ENCODE peak calls at places on chromosomes 7 and 10, in four cellular contexts. One of them, this sample, is unnamed.

GRCh38 chr7:66771795-66772194 is 31.3 kb downstream of the RABGEF1 start:
- DNase-seq in fibroblast of lung: no peak
- DNase-seq in nephron progenitor cell: no peak
- DNase-seq in PC-9: no peak
- DNase-seq in this sample: no peak

GRCh38 chr10:4046722-4047354 is 261.8 kb upstream of the KLF6 start:
- DNase-seq in fibroblast of lung: no peak
- DNase-seq in nephron progenitor cell: no peak
- DNase-seq in PC-9: no peak
- DNase-seq in this sample: no peak

GRCh38 chr10:78931333-78932083 is 137.3 kb upstream of the ZMIZ1 start:
- DNase-seq in fibroblast of lung: peak
- DNase-seq in nephron progenitor cell: no peak
- DNase-seq in PC-9: peak
- DNase-seq in this sample: no peak

GRCh38 chr7:132436121-132436520 is 140.1 kb downstream of the PLXNA4 start:
- DNase-seq in fibroblast of lung: no peak
- DNase-seq in nephron progenitor cell: no peak
- DNase-seq in PC-9: no peak
- DNase-seq in this sample: no peak

GRCh38 chr10:19860107-19860506 is 43.9 kb downstream of the PLXDC2 start:
- DNase-seq in fibroblast of lung: no peak
- DNase-seq in nephron progenitor cell: no peak
- DNase-seq in PC-9: no peak
- DNase-seq in this sample: no peak

GRCh38 chr10:113899952-113900598 is 45.6 kb downstream of the NHLRC2 start:
- DNase-seq in fibroblast of lung: no peak
- DNase-seq in nephron progenitor cell: no peak
- DNase-seq in PC-9: no peak
- DNase-seq in this sample: no peak

GRCh38 chr10:122671355-122671754 is 28.3 kb downstream of the C10orf120 start:
- DNase-seq in fibroblast of lung: no peak
- DNase-seq in nephron progenitor cell: no peak
- DNase-seq in PC-9: no peak
- DNase-seq in this sample: no peak

GRCh38 chr7:2104107-2104710 is 128.5 kb downstream of the MAD1L1 start:
- DNase-seq in fibroblast of lung: peak
- DNase-seq in nephron progenitor cell: peak
- DNase-seq in PC-9: no peak
- DNase-seq in this sample: peak

GRCh38 chr10:26318672-26319071 is 102.1 kb downstream of the GAD2 start:
- DNase-seq in fibroblast of lung: no peak
- DNase-seq in nephron progenitor cell: no peak
- DNase-seq in PC-9: no peak
- DNase-seq in this sample: no peak

DNA sequence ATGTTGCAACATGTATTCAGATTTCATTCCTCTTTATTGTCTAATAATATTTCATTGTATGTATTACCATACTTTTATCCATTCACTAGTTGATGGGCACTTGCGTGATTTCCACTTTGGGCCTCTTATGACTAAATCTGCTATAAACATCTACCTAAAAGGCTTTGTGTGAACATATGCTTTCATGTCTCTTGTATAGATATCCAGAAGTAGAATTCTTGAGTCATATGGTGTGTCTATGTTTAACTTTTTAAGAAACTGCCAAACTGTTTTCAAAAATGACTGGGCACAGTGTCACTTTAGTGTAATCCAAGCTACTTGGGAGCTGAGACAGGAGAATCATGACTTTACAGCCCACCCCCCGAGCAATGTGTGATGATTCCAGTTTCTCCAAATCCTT is 619.0 kb upstream of the C7orf33 start:
- DNase-seq in fibroblast of lung: no peak
- DNase-seq in nephron progenitor cell: no peak
- DNase-seq in PC-9: no peak
- DNase-seq in this sample: no peak
- TF ChIP-seq CTCF in fibroblast of lung: no peak
- TF ChIP-seq CTCF in nephron progenitor cell: no peak
- TF ChIP-seq CTCF in PC-9: no peak
- TF ChIP-seq CTCF in this sample: no peak

GRCh38 chr10:112448903-112449302 is 1.9 kb downstream of the VTI1A start:
- DNase-seq in fibroblast of lung: no peak
- DNase-seq in nephron progenitor cell: no peak
- DNase-seq in PC-9: no peak
- DNase-seq in this sample: no peak

GRCh38 chr10:112446055-112446854 is 459 bp downstream of the ZDHHC6 start:
- DNase-seq in fibroblast of lung: peak
- DNase-seq in nephron progenitor cell: no peak
- DNase-seq in PC-9: no peak
- DNase-seq in this sample: no peak

GRCh38 chr10:112442063-112442462 is 4.7 kb downstream of the ZDHHC6 start:
- DNase-seq in fibroblast of lung: no peak
- DNase-seq in nephron progenitor cell: no peak
- DNase-seq in PC-9: no peak
- DNase-seq in this sample: no peak

GRCh38 chr10:112441520-112441919 is 5.2 kb downstream of the ZDHHC6 start:
- DNase-seq in fibroblast of lung: no peak
- DNase-seq in nephron progenitor cell: no peak
- DNase-seq in PC-9: no peak
- DNase-seq in this sample: no peak

DNA sequence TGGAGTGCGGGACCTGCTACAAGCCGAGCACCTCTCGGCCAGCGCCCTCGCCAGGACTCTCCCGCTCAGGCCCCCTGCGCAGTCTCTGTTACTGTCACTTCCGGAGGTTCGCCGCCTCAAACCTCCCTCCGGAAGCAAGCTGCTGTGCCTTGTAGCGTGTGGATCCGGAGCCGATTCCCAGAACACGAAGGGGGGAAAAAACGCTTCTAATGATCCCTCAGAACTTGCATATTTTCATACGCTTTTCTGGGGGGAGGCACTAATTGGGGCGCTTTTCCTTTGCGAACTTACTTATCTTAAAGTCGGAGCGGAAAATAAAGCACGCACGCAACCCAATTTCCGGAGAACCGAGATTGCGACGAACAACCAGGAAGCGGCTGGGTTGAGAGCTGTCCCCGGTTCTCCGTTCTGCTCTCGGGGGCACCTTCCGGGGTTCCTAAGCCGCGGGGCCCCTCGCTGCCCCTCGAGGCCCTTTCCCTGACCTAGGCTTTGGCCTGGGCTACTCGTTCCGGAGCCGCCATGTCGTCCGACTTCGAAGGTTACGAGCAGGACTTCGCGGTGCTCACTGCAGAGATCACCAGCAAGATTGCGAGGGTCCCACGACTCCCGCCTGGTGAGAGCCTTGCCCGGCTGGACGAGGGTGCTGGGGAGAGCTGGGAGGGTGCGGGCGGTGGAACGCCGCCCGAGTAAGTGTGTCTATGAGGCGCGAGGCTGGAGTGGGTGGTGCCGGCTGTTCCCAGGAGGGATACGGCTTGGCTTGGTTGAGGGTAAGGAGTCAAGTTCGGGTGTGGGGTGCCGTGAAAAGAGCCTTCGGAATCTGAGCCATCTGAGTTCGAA is at the start of the genes VTI1A and ZDHHC6:
- DNase-seq in fibroblast of lung: peak
- DNase-seq in nephron progenitor cell: peak
- DNase-seq in PC-9: peak
- DNase-seq in this sample: peak
- TF ChIP-seq CTCF in fibroblast of lung: peak
- TF ChIP-seq CTCF in nephron progenitor cell: no peak
- TF ChIP-seq CTCF in PC-9: no peak
- TF ChIP-seq CTCF in this sample: no peak

DNA sequence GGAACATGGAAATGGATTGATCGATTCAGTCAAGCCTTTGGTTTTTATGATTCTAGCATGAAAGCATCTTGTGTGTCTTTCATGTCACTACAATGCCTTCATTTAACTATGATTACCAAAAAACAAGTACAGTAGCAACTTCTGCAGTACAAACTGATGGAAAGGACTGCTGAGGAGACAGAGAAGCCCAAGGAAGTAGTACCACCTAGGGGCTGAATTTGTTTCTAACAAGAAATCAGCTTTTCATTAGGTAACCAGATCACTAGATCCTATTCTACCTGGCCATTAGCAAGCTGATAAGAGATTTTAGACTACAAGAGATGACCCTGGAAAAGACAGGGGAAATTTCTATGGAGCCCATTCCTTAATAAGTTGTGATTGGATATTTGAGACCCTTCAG is 3.2 kb upstream of the IFIT1 start:
- DNase-seq in fibroblast of lung: peak
- DNase-seq in nephron progenitor cell: no peak
- DNase-seq in PC-9: no peak
- DNase-seq in this sample: peak
- TF ChIP-seq CTCF in fibroblast of lung: peak
- TF ChIP-seq CTCF in nephron progenitor cell: no peak
- TF ChIP-seq CTCF in PC-9: peak
- TF ChIP-seq CTCF in this sample: peak

GRCh38 chr7:20198295-20198694 is 18.9 kb downstream of the MACC1 start:
- DNase-seq in fibroblast of lung: no peak
- DNase-seq in nephron progenitor cell: no peak
- DNase-seq in PC-9: no peak
- DNase-seq in this sample: no peak

GRCh38 chr7:20197125-20197524 is 20.1 kb downstream of the MACC1 start:
- DNase-seq in fibroblast of lung: peak
- DNase-seq in nephron progenitor cell: no peak
- DNase-seq in PC-9: no peak
- DNase-seq in this sample: no peak

GRCh38 chr7:20199015-20199737 is 18.0 kb downstream of the MACC1 start:
- DNase-seq in fibroblast of lung: peak
- DNase-seq in nephron progenitor cell: no peak
- DNase-seq in PC-9: peak
- DNase-seq in this sample: peak

GRCh38 chr7:20200361-20200760 is 16.8 kb downstream of the MACC1 start:
- DNase-seq in fibroblast of lung: no peak
- DNase-seq in nephron progenitor cell: no peak
- DNase-seq in PC-9: no peak
- DNase-seq in this sample: peak

GRCh38 chr7:20197837-20198236 is 19.3 kb downstream of the MACC1 start:
- DNase-seq in fibroblast of lung: no peak
- DNase-seq in nephron progenitor cell: no peak
- DNase-seq in PC-9: no peak
- DNase-seq in this sample: no peak
- TF ChIP-seq CTCF in fibroblast of lung: peak
- TF ChIP-seq CTCF in nephron progenitor cell: peak
- TF ChIP-seq CTCF in PC-9: peak
- TF ChIP-seq CTCF in this sample: no peak

GRCh38 chr10:62665771-62666170 is 138.7 kb upstream of the ADO start:
- DNase-seq in fibroblast of lung: no peak
- DNase-seq in nephron progenitor cell: no peak
- DNase-seq in PC-9: no peak
- DNase-seq in this sample: no peak

GRCh38 chr10:62669351-62669750 is 135.2 kb upstream of the ADO start:
- DNase-seq in fibroblast of lung: no peak
- DNase-seq in nephron progenitor cell: no peak
- DNase-seq in PC-9: no peak
- DNase-seq in this sample: no peak

GRCh38 chr10:62662471-62662870 is 142.0 kb upstream of the ADO start:
- DNase-seq in fibroblast of lung: no peak
- DNase-seq in nephron progenitor cell: no peak
- DNase-seq in PC-9: no peak
- DNase-seq in this sample: no peak

GRCh38 chr10:62671104-62671503 is 133.4 kb upstream of the ADO start:
- DNase-seq in fibroblast of lung: no peak
- DNase-seq in nephron progenitor cell: no peak
- DNase-seq in PC-9: no peak
- DNase-seq in this sample: no peak

DNA sequence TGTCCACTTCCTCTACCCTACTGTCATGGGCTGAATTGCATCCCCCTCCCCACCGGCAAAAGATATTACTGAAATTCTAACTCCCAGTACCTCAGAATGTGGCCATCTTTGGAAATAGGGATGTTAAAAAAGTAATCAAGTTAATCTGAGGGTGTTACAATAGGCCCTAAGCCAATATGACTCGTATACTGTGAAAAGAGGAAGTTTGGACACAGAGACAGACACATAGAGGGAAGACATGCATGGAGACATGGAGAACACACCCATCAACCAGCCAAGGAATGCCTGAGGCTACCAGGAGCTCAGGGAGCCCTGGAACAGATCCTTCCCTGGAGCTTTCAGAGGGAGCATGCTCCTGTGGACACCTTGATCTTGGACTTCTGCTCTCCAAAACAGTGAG is 138.3 kb upstream of the ADO start:
- DNase-seq in fibroblast of lung: no peak
- DNase-seq in nephron progenitor cell: no peak
- DNase-seq in PC-9: no peak
- DNase-seq in this sample: no peak
- TF ChIP-seq CTCF in fibroblast of lung: no peak
- TF ChIP-seq CTCF in nephron progenitor cell: no peak
- TF ChIP-seq CTCF in PC-9: no peak
- TF ChIP-seq CTCF in this sample: no peak

This sample was measured in GM10248.